ENCODE peak calls at places on chromosomes 5 and 9, in seven cellular contexts. X is central memory CD4-positive, alpha-beta T cell; V is RWPE1; Z is activated CD8-positive, alpha-beta memory T cell treated with anti-CD3 and anti-CD28 coated beads for 24 hours; H is B cell; Y is iPS-NIHi11; J is CD8-positive, alpha-beta memory T cell. S is an unnamed sample.

GRCh38 chr9:91682806-91683205 is 259.2 kb upstream of the NFIL3 start:
- DNase-seq in X (no peak), V (no peak), Z (no peak), H (no peak), Y (no peak), J (no peak), S (peak; percentile 90)

GRCh38 chr5:125005287-125005686 is 258.8 kb upstream of the ZNF608 start:
- DNase-seq in X (no peak), V (no peak), Z (no peak), H (no peak), Y (no peak), J (no peak), S (no peak)

GRCh38 chr9:114172981-114173833 is 17.9 kb downstream of the COL27A1 start:
- DNase-seq in X (no peak), V (peak; percentile 49), Z (no peak), H (no peak), Y (no peak), J (no peak), S (peak; percentile 69)

GRCh38 chr9:124323904-124324303 is 66.2 kb downstream of the NEK6 start:
- DNase-seq in X (no peak), V (no peak), Z (no peak), H (no peak), Y (no peak), J (no peak), S (no peak)

GRCh38 chr5:140133514-140134167 is 7.9 kb downstream of the IGIP start:
- DNase-seq in X (no peak), V (no peak), Z (peak; percentile 28), H (no peak), Y (no peak), J (no peak), S (no peak)

GRCh38 chr9:75672478-75672877 is 218.0 kb upstream of the PCSK5 start:
- DNase-seq in X (no peak), V (no peak), Z (no peak), H (no peak), Y (no peak), J (no peak), S (no peak)

GRCh38 chr9:257957-258356 is 43.3 kb downstream of the DOCK8 start:
- DNase-seq in X (no peak), V (no peak), Z (no peak), H (no peak), Y (no peak), J (no peak), S (no peak)

GRCh38 chr9:35553670-35554543 is 51.2 kb upstream of the TESK1 start:
- DNase-seq in X (peak; percentile 15), V (peak; percentile 79), Z (no peak), H (no peak), Y (peak; percentile 86), J (no peak), S (peak; percentile 62)

GRCh38 chr9:87681271-87682061 is 44.5 kb upstream of the CTSL start:
- DNase-seq in X (no peak), V (no peak), Z (peak; percentile 33), H (no peak), Y (no peak), J (no peak), S (no peak)

GRCh38 chr9:112793213-112793810 is 42.8 kb downstream of the SNX30 start:
- DNase-seq in X (peak; percentile 71), V (peak; percentile 83), Z (peak; percentile 92), H (peak; percentile 73), Y (peak; percentile 75), J (peak; percentile 68), S (peak; percentile 44)

GRCh38 chr9:89593776-89594427 is 10.9 kb upstream of the GADD45G start:
- DNase-seq in X (peak; percentile 44), V (peak; percentile 47), Z (peak; percentile 80), H (peak; percentile 58), Y (peak; percentile 78), J (peak; percentile 36), S (peak; percentile 23)

GRCh38 chr5:181221792-181222629 is 1.1 kb upstream of the TRIM41 start:
- DNase-seq in X (peak; percentile 94), V (peak; percentile 75), Z (peak; percentile 100), H (no peak), Y (no peak), J (peak; percentile 90), S (peak; percentile 90)

GRCh38 chr5:107431998-107432397 is 238.7 kb downstream of the EFNA5 start:
- DNase-seq in X (no peak), V (peak; percentile 56), Z (no peak), H (no peak), Y (no peak), J (no peak), S (peak; percentile 71)

GRCh38 chr5:6056280-6056679 is 322.1 kb downstream of the MED10 start:
- DNase-seq in X (no peak), V (no peak), Z (no peak), H (no peak), Y (no peak), J (no peak), S (no peak)

GRCh38 chr5:177447611-177448243 is 1.1 kb downstream of the PRR7 start:
- DNase-seq in X (no peak), V (peak; percentile 92), Z (peak; percentile 78), H (no peak), Y (peak; percentile 69), J (no peak), S (peak; percentile 66)

GRCh38 chr9:20848490-20848889 is 164.4 kb downstream of the FOCAD start:
- DNase-seq in X (no peak), V (no peak), Z (no peak), H (no peak), Y (no peak), J (no peak), S (no peak)

GRCh38 chr5:99320461-99320860 is 391.7 kb upstream of the CHD1 start:
- DNase-seq in X (no peak), V (no peak), Z (no peak), H (no peak), Y (no peak), J (no peak), S (peak; percentile 2)

GRCh38 chr9:137707361-137707760 is 88.6 kb downstream of the EHMT1 start:
- DNase-seq in X (no peak), V (no peak), Z (no peak), H (no peak), Y (no peak), J (no peak), S (no peak)

GRCh38 chr9:36049408-36049807 is 12.7 kb downstream of the RECK start:
- DNase-seq in X (no peak), V (no peak), Z (no peak), H (no peak), Y (no peak), J (no peak), S (no peak)

GRCh38 chr9:81634915-81635516 is 54.3 kb downstream of the TLE1 start:
- DNase-seq in X (no peak), V (no peak), Z (no peak), H (no peak), Y (no peak), J (no peak), S (no peak)

GRCh38 chr9:98285446-98285845 is 30.0 kb upstream of the TBC1D2 start:
- DNase-seq in X (no peak), V (no peak), Z (no peak), H (no peak), Y (no peak), J (no peak), S (no peak)

GRCh38 chr9:134062461-134063087 is 5.3 kb downstream of the BRD3 start:
- DNase-seq in X (no peak), V (no peak), Z (no peak), H (no peak), Y (no peak), J (no peak), S (no peak)

GRCh38 chr5:80967500-80968181 is 7.5 kb downstream of the RASGRF2 start:
- DNase-seq in X (no peak), V (peak; percentile 81), Z (no peak), H (no peak), Y (no peak), J (no peak), S (peak; percentile 92)

GRCh38 chr5:169304175-169304574 is 3.2 kb upstream of the SLIT3 start:
- DNase-seq in X (no peak), V (no peak), Z (no peak), H (no peak), Y (no peak), J (no peak), S (no peak)